ENCODE peak calls at places on chromosome 16, in four cellular contexts. J is activated CD8-positive, alpha-beta memory T cell treated with anti-CD3 and anti-CD28 coated beads for 1 hour; Y is fibroblast of mammary gland; B is GM12865. G is an unnamed sample.
A peak's percentile ranks its signal among the peaks of the same experiment; 100 is the strongest.

GRCh38 chr16:30437511-30438046 is 7.7 kb upstream of the DCTPP1 start:
- DNase-seq in J (no peak), B (no peak), Y (no peak), G (no peak)

GRCh38 chr16:48487287-48487686 is 102.1 kb upstream of the SIAH1 start:
- DNase-seq in Y (peak; percentile 19), J (no peak), B (no peak), G (no peak)

GRCh38 chr16:85089485-85089884 is 22.8 kb downstream of the CIBAR2 start:
- DNase-seq in Y (no peak), J (no peak), B (no peak), G (no peak)

GRCh38 chr16:70679653-70680494 is 6.0 kb downstream of the MTSS2 start:
- DNase-seq in B (no peak), J (no peak), Y (no peak), G (peak; percentile 80)

GRCh38 chr16:88064889-88065746 is 113.9 kb downstream of the BANP start:
- DNase-seq in Y (peak; percentile 15), B (no peak), J (no peak), G (no peak)

GRCh38 chr16:85716016-85716679 is 27.4 kb upstream of the GINS2 start:
- DNase-seq in B (no peak), Y (no peak), J (no peak), G (no peak)

GRCh38 chr16:65061263-65061662 is 60.6 kb downstream of the CDH11 start:
- DNase-seq in Y (no peak), J (no peak), B (no peak), G (no peak)

GRCh38 chr16:85611455-85612190 is 1.5 kb upstream of the GSE1 start:
- DNase-seq in Y (peak; percentile 74), J (no peak), B (peak; percentile 51), G (peak; percentile 73)

GRCh38 chr16:69471121-69471520 is 46.7 kb downstream of the CYB5B start:
- DNase-seq in J (no peak), B (peak; percentile 16), Y (no peak), G (no peak)

GRCh38 chr16:73210686-73211085 is 162.8 kb upstream of the ZFHX3 start:
- DNase-seq in Y (no peak), J (no peak), B (no peak), G (no peak)

GRCh38 chr16:85637061-85637807 is 24.1 kb downstream of the GSE1 start:
- DNase-seq in Y (no peak), J (no peak), B (no peak), G (no peak)

GRCh38 chr16:55717326-55717725 is 61.5 kb downstream of the SLC6A2 start:
- DNase-seq in B (no peak), Y (no peak), J (no peak), G (no peak)

GRCh38 chr16:50300942-50301625 is 34.7 kb downstream of the ADCY7 start:
- DNase-seq in Y (peak; percentile 37), J (no peak), B (no peak), G (no peak)

GRCh38 chr16:54213322-54213721 is 73.3 kb downstream of the IRX3 start:
- DNase-seq in J (no peak), B (no peak), Y (no peak), G (no peak)

GRCh38 chr16:88560722-88561484 is 9.3 kb upstream of the ZC3H18 start:
- DNase-seq in J (no peak), B (no peak), Y (peak; percentile 20), G (no peak)

GRCh38 chr16:87696796-87697195 is 69.0 kb downstream of the KLHDC4 start:
- DNase-seq in J (no peak), Y (no peak), B (no peak), G (no peak)

GRCh38 chr16:476039-476438 is 50.6 kb downstream of the RAB11FIP3 start:
- DNase-seq in B (no peak), J (no peak), Y (no peak), G (no peak)